ENCODE peak calls at places on chromosomes 16 and 17, in nine cellular contexts. One of them, this sample, is unnamed. For H3K4me1, the result is how much of the 10 kb centered on the place peaks cover.

GRCh38 chr16:81696136-81696958 is 82.7 kb upstream of the PLCG2 start:
- DNase-seq in SK-N-SH: no peak
- DNase-seq in lower lobe of right lung: no peak
- DNase-seq in NT2/D1: no peak
- DNase-seq in endothelial cell of umbilical vein: no peak
- DNase-seq in right lobe of liver: no peak
- DNase-seq in mesenchymal stem cell: no peak
- DNase-seq in MM.1S: no peak
- DNase-seq in left ventricle myocardium inferior: no peak
- DNase-seq in this sample: no peak

GRCh38 chr16:30003670-30004423 is 7.0 kb downstream of the DOC2A start:
- DNase-seq in lower lobe of right lung: no peak
- DNase-seq in endothelial cell of umbilical vein: no peak
- DNase-seq in right lobe of liver: no peak
- DNase-seq in MM.1S: no peak
- DNase-seq in mesenchymal stem cell: no peak
- DNase-seq in SK-N-SH: no peak
- DNase-seq in NT2/D1: no peak
- DNase-seq in left ventricle myocardium inferior: no peak
- DNase-seq in this sample: no peak

GRCh38 chr17:74610108-74610507 is 13.4 kb downstream of the CD300E start:
- DNase-seq in right lobe of liver: no peak
- DNase-seq in NT2/D1: peak
- DNase-seq in MM.1S: no peak
- DNase-seq in mesenchymal stem cell: no peak
- DNase-seq in endothelial cell of umbilical vein: no peak
- DNase-seq in lower lobe of right lung: no peak
- DNase-seq in SK-N-SH: no peak
- DNase-seq in left ventricle myocardium inferior: no peak
- DNase-seq in this sample: no peak

GRCh38 chr17:79883202-79883601 is 44.0 kb upstream of the CBX4 start:
- DNase-seq in NT2/D1: no peak
- DNase-seq in MM.1S: no peak
- DNase-seq in left ventricle myocardium inferior: no peak
- DNase-seq in SK-N-SH: no peak
- DNase-seq in lower lobe of right lung: no peak
- DNase-seq in right lobe of liver: no peak
- DNase-seq in endothelial cell of umbilical vein: no peak
- DNase-seq in mesenchymal stem cell: no peak
- DNase-seq in this sample: no peak

GRCh38 chr17:77935121-77935571 is 23.4 kb upstream of the TNRC6C start:
- DNase-seq in left ventricle myocardium inferior: no peak
- DNase-seq in MM.1S: no peak
- DNase-seq in mesenchymal stem cell: no peak
- DNase-seq in lower lobe of right lung: no peak
- DNase-seq in SK-N-SH: no peak
- DNase-seq in endothelial cell of umbilical vein: no peak
- DNase-seq in NT2/D1: no peak
- DNase-seq in right lobe of liver: peak
- DNase-seq in this sample: no peak

GRCh38 chr16:48531011-48531962 is 78.7 kb downstream of the N4BP1 start:
- DNase-seq in left ventricle myocardium inferior: peak
- DNase-seq in MM.1S: no peak
- DNase-seq in NT2/D1: no peak
- DNase-seq in right lobe of liver: no peak
- DNase-seq in lower lobe of right lung: no peak
- DNase-seq in endothelial cell of umbilical vein: no peak
- DNase-seq in mesenchymal stem cell: no peak
- DNase-seq in SK-N-SH: peak
- DNase-seq in this sample: no peak

GRCh38 chr16:54459509-54460235 is 173.1 kb upstream of the IRX3 start:
- DNase-seq in lower lobe of right lung: no peak
- DNase-seq in endothelial cell of umbilical vein: no peak
- DNase-seq in right lobe of liver: peak
- DNase-seq in mesenchymal stem cell: no peak
- DNase-seq in NT2/D1: no peak
- DNase-seq in MM.1S: no peak
- DNase-seq in SK-N-SH: no peak
- DNase-seq in left ventricle myocardium inferior: no peak
- DNase-seq in this sample: no peak

GRCh38 chr16:19505600-19506303 is 16.1 kb downstream of the GDE1 start:
- DNase-seq in mesenchymal stem cell: no peak
- DNase-seq in lower lobe of right lung: no peak
- DNase-seq in right lobe of liver: no peak
- DNase-seq in endothelial cell of umbilical vein: peak
- DNase-seq in NT2/D1: no peak
- DNase-seq in left ventricle myocardium inferior: no peak
- DNase-seq in MM.1S: no peak
- DNase-seq in SK-N-SH: no peak
- DNase-seq in this sample: no peak

GRCh38 chr17:50817142-50817751 is 18.1 kb upstream of the WFIKKN2 start:
- DNase-seq in right lobe of liver: peak
- DNase-seq in endothelial cell of umbilical vein: no peak
- DNase-seq in lower lobe of right lung: peak
- DNase-seq in left ventricle myocardium inferior: peak
- DNase-seq in SK-N-SH: peak
- DNase-seq in mesenchymal stem cell: peak
- DNase-seq in MM.1S: peak
- DNase-seq in NT2/D1: no peak
- DNase-seq in this sample: peak

DNA sequence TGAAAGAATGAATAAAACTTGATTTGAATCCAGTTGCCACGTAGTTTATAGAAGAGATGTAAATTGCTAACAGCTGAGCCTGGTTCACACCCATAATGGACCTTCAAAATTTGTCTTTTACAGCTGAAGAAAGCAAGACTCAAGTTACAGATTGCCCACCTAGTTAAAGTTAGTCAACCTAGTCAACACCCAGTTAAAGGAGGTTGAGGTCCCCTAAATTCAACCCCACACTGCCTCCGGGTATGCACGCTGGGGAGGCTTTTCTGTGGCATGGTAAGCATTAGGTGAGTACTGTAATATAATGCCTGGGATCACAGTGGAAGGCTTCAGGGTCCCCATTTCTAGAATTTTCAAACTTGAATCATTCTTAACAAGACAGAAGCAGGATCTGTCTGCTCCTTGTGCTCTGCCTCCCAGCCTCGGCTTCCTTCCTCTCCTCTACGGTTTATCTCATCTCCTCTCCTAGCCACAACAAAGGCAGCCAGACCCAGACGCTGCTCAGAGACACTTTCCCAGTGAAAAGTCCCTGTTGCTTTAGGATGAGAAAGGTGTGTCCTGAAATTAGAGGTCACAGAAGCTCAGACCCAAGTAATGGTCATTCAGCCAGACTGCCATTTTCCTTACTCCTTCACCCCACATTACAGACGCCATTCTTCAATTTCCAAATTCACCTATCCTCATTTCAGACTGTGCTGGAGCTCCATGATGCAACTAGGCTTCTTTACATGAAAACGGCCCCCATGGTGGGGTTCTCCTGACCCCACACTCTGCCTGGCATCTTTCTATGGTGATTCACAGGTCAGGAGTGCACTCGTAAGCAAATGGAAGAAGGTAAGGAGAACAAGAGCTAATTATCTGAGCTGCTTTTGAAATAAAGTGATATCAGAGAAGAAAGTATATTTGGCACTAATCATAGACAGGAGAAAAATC is 27.2 kb upstream of the SUPT4H1 start:
- DNase-seq in SK-N-SH: no peak
- DNase-seq in left ventricle myocardium inferior: no peak
- DNase-seq in lower lobe of right lung: no peak
- DNase-seq in right lobe of liver: no peak
- DNase-seq in MM.1S: no peak
- DNase-seq in mesenchymal stem cell: no peak
- DNase-seq in endothelial cell of umbilical vein: no peak
- DNase-seq in NT2/D1: no peak
- DNase-seq in this sample: no peak
- H3K4me1 ChIP-seq in SK-N-SH: under half
- H3K4me1 ChIP-seq in left ventricle myocardium inferior: under half
- H3K4me1 ChIP-seq in lower lobe of right lung: half or more
- H3K4me1 ChIP-seq in right lobe of liver: under half
- H3K4me1 ChIP-seq in MM.1S: under half
- H3K4me1 ChIP-seq in mesenchymal stem cell: under half
- H3K4me1 ChIP-seq in endothelial cell of umbilical vein: under half
- H3K4me1 ChIP-seq in NT2/D1: under half
- H3K4me1 ChIP-seq in this sample: under half

GRCh38 chr17:81403040-81403467 is 7.8 kb downstream of the BAHCC1 start:
- DNase-seq in left ventricle myocardium inferior: no peak
- DNase-seq in mesenchymal stem cell: peak
- DNase-seq in endothelial cell of umbilical vein: no peak
- DNase-seq in MM.1S: no peak
- DNase-seq in right lobe of liver: no peak
- DNase-seq in SK-N-SH: no peak
- DNase-seq in lower lobe of right lung: no peak
- DNase-seq in NT2/D1: no peak
- DNase-seq in this sample: no peak

GRCh38 chr17:81402530-81402941 is 7.3 kb downstream of the BAHCC1 start:
- DNase-seq in mesenchymal stem cell: no peak
- DNase-seq in right lobe of liver: no peak
- DNase-seq in lower lobe of right lung: no peak
- DNase-seq in MM.1S: no peak
- DNase-seq in SK-N-SH: no peak
- DNase-seq in endothelial cell of umbilical vein: no peak
- DNase-seq in left ventricle myocardium inferior: peak
- DNase-seq in NT2/D1: no peak
- DNase-seq in this sample: no peak

GRCh38 chr17:81404557-81405165 is 9.4 kb downstream of the BAHCC1 start:
- DNase-seq in NT2/D1: no peak
- DNase-seq in right lobe of liver: no peak
- DNase-seq in mesenchymal stem cell: no peak
- DNase-seq in left ventricle myocardium inferior: no peak
- DNase-seq in endothelial cell of umbilical vein: no peak
- DNase-seq in SK-N-SH: no peak
- DNase-seq in lower lobe of right lung: no peak
- DNase-seq in MM.1S: no peak
- DNase-seq in this sample: no peak

GRCh38 chr17:81405382-81406005 is 10.2 kb downstream of the BAHCC1 start:
- DNase-seq in SK-N-SH: no peak
- DNase-seq in mesenchymal stem cell: peak
- DNase-seq in right lobe of liver: no peak
- DNase-seq in endothelial cell of umbilical vein: peak
- DNase-seq in NT2/D1: no peak
- DNase-seq in lower lobe of right lung: no peak
- DNase-seq in left ventricle myocardium inferior: peak
- DNase-seq in MM.1S: no peak
- DNase-seq in this sample: no peak

DNA sequence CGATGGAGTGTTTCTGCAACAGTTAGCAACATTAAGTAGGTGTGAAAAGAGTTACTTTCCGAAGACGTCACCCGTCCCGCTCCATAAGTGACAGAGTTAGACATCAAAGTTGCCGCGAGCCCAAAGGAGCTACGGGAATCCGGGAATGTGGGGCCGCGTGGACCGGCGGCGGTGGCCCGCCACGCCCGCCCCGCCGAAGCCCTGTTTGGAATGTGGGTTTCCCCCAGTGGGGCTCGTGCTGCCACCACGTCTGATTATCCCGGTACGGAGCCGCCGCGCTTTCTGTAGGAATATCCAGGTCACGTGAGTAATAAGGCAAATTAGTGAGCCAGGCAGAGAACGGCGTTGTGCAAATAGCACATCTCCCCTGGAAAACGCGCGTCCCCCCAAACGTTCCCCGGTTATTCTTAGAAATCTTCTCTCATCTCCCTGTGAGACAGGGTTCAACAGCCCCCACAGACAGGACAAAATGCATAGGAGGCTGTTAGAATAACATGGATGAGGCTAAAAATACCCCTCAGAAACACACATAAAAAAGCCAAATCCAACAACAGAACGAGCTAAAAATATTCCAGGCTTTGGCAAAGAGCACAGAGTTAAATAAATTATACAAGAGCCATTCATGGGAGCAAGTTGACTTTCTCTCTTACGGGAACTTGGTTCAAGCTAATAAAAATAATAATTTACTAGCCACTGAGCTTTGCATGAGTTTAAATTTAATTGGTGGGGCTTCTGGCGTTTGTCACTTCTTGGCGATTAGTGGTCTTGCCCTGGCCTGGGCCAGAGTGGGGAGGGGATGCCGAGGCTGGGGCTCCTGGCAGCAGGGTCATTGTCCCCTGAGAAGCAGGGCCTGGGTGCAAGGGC is 8.6 kb downstream of the BAHCC1 start:
- DNase-seq in lower lobe of right lung: no peak
- DNase-seq in endothelial cell of umbilical vein: no peak
- DNase-seq in mesenchymal stem cell: peak
- DNase-seq in MM.1S: no peak
- DNase-seq in left ventricle myocardium inferior: peak
- DNase-seq in right lobe of liver: no peak
- DNase-seq in NT2/D1: no peak
- DNase-seq in SK-N-SH: peak
- DNase-seq in this sample: no peak
- H3K4me1 ChIP-seq in lower lobe of right lung: half or more
- H3K4me1 ChIP-seq in endothelial cell of umbilical vein: under half
- H3K4me1 ChIP-seq in mesenchymal stem cell: half or more
- H3K4me1 ChIP-seq in MM.1S: under half
- H3K4me1 ChIP-seq in left ventricle myocardium inferior: half or more
- H3K4me1 ChIP-seq in right lobe of liver: under half
- H3K4me1 ChIP-seq in NT2/D1: under half
- H3K4me1 ChIP-seq in SK-N-SH: half or more
- H3K4me1 ChIP-seq in this sample: half or more

GRCh38 chr16:87845807-87846619 is 23.3 kb downstream of the SLC7A5 start:
- DNase-seq in NT2/D1: no peak
- DNase-seq in endothelial cell of umbilical vein: no peak
- DNase-seq in right lobe of liver: peak
- DNase-seq in SK-N-SH: no peak
- DNase-seq in left ventricle myocardium inferior: no peak
- DNase-seq in MM.1S: no peak
- DNase-seq in mesenchymal stem cell: no peak
- DNase-seq in lower lobe of right lung: no peak
- DNase-seq in this sample: no peak
- H3K4me1 ChIP-seq in NT2/D1: half or more
- H3K4me1 ChIP-seq in endothelial cell of umbilical vein: under half
- H3K4me1 ChIP-seq in right lobe of liver: under half
- H3K4me1 ChIP-seq in SK-N-SH: under half
- H3K4me1 ChIP-seq in left ventricle myocardium inferior: under half
- H3K4me1 ChIP-seq in MM.1S: under half
- H3K4me1 ChIP-seq in mesenchymal stem cell: under half
- H3K4me1 ChIP-seq in lower lobe of right lung: under half
- H3K4me1 ChIP-seq in this sample: half or more

GRCh38 chr17:3613139-3613538 is 3.9 kb upstream of the TRPV1 start:
- DNase-seq in endothelial cell of umbilical vein: no peak
- DNase-seq in SK-N-SH: no peak
- DNase-seq in lower lobe of right lung: no peak
- DNase-seq in mesenchymal stem cell: no peak
- DNase-seq in right lobe of liver: no peak
- DNase-seq in MM.1S: no peak
- DNase-seq in NT2/D1: no peak
- DNase-seq in left ventricle myocardium inferior: no peak
- DNase-seq in this sample: no peak

GRCh38 chr17:3609689-3610088 is 478 bp upstream of the TRPV1 start:
- DNase-seq in SK-N-SH: no peak
- DNase-seq in MM.1S: no peak
- DNase-seq in mesenchymal stem cell: no peak
- DNase-seq in NT2/D1: no peak
- DNase-seq in lower lobe of right lung: no peak
- DNase-seq in left ventricle myocardium inferior: no peak
- DNase-seq in right lobe of liver: no peak
- DNase-seq in endothelial cell of umbilical vein: no peak
- DNase-seq in this sample: no peak

GRCh38 chr17:3615160-3615870 is 6.1 kb upstream of the TRPV1 start:
- DNase-seq in mesenchymal stem cell: no peak
- DNase-seq in endothelial cell of umbilical vein: no peak
- DNase-seq in right lobe of liver: peak
- DNase-seq in SK-N-SH: no peak
- DNase-seq in MM.1S: no peak
- DNase-seq in lower lobe of right lung: no peak
- DNase-seq in NT2/D1: no peak
- DNase-seq in left ventricle myocardium inferior: no peak
- DNase-seq in this sample: no peak

GRCh38 chr17:3610523-3610922 is 1.3 kb upstream of the TRPV1 start:
- DNase-seq in right lobe of liver: peak
- DNase-seq in lower lobe of right lung: no peak
- DNase-seq in MM.1S: no peak
- DNase-seq in left ventricle myocardium inferior: no peak
- DNase-seq in mesenchymal stem cell: no peak
- DNase-seq in endothelial cell of umbilical vein: no peak
- DNase-seq in NT2/D1: no peak
- DNase-seq in SK-N-SH: no peak
- DNase-seq in this sample: no peak
- H3K4me1 ChIP-seq in right lobe of liver: under half
- H3K4me1 ChIP-seq in lower lobe of right lung: under half
- H3K4me1 ChIP-seq in MM.1S: under half
- H3K4me1 ChIP-seq in left ventricle myocardium inferior: under half
- H3K4me1 ChIP-seq in mesenchymal stem cell: under half
- H3K4me1 ChIP-seq in endothelial cell of umbilical vein: under half
- H3K4me1 ChIP-seq in NT2/D1: under half
- H3K4me1 ChIP-seq in SK-N-SH: under half
- H3K4me1 ChIP-seq in this sample: under half

This sample was measured in stomach.